ENCODE peak calls at places on chromosomes 12 and 14, in five cellular contexts. X, A, U, P and M are unnamed samples.

GRCh38 chr12:51471465-51471864 is 46.8 kb downstream of the SLC4A8 start:
- DNase-seq in U (no peak), P (no peak), X (no peak), A (no peak), M (no peak)

GRCh38 chr14:94042433-94043091 is 16.4 kb downstream of the OTUB2 start:
- DNase-seq in P (no peak), U (no peak), A (no peak), X (no peak), M (no peak)

GRCh38 chr12:75389061-75389460 is 1.8 kb upstream of the GLIPR1L2 start:
- DNase-seq in X (no peak), U (no peak), P (no peak), A (peak; percentile 78), M (no peak)

GRCh38 chr12:56197921-56198635 is 8.8 kb upstream of the SMARCC2 start:
- DNase-seq in P (no peak), X (no peak), U (no peak), A (no peak), M (no peak)

GRCh38 chr12:27549231-27549800 is 25.3 kb downstream of the PPFIBP1 start:
- DNase-seq in A (peak; percentile 59), P (no peak), X (no peak), U (no peak), M (no peak)

GRCh38 chr12:13864081-13864673 is 117.2 kb downstream of the GRIN2B start:
- DNase-seq in A (peak; percentile 54), U (peak; percentile 26), P (peak; percentile 42), X (peak; percentile 74), M (peak; percentile 45)

GRCh38 chr12:17015501-17015900 is 409.5 kb upstream of the LMO3 start:
- DNase-seq in P (no peak), A (no peak), U (no peak), X (no peak), M (no peak)

GRCh38 chr12:52280796-52281560 is 6.5 kb downstream of the KRT86 start:
- DNase-seq in A (peak; percentile 90), P (no peak), X (peak; percentile 40), U (no peak), M (peak; percentile 96)

GRCh38 chr12:49813131-49813530 is 15.1 kb downstream of the NCKAP5L start:
- DNase-seq in P (no peak), X (no peak), U (no peak), A (no peak), M (no peak)

GRCh38 chr12:42859612-42860011 is 270.1 kb upstream of the PRICKLE1 start:
- DNase-seq in P (no peak), A (no peak), X (no peak), U (no peak), M (no peak)

GRCh38 chr12:110780448-110780847 is 37.8 kb upstream of the PPP1CC start:
- DNase-seq in U (no peak), X (no peak), A (no peak), P (no peak), M (no peak)

GRCh38 chr12:69027411-69027811 is 94.4 kb upstream of the CPM start:
- DNase-seq in U (no peak), X (no peak), A (no peak), P (no peak), M (no peak)

GRCh38 chr12:79143803-79144202 is 279.2 kb downstream of the SYT1 start:
- DNase-seq in A (no peak), U (no peak), X (no peak), P (no peak), M (no peak)

GRCh38 chr14:103001651-103002396 is 55.5 kb downstream of the CDC42BPB start:
- DNase-seq in P (no peak), A (no peak), U (no peak), X (no peak), M (no peak)

GRCh38 chr14:77007975-77008421 is 20.5 kb downstream of the IRF2BPL start:
- DNase-seq in A (no peak), U (no peak), P (no peak), X (peak; percentile 60), M (no peak)

GRCh38 chr12:92010853-92011701 is 134.6 kb downstream of the BTG1 start:
- DNase-seq in U (no peak), A (no peak), X (no peak), P (no peak), M (no peak)

GRCh38 chr12:128091931-128092330 is 175.0 kb upstream of the TMEM132C start:
- DNase-seq in U (no peak), A (no peak), P (no peak), X (no peak), M (no peak)

GRCh38 chr14:95068091-95068490 is 89.2 kb downstream of the DICER1 start:
- DNase-seq in A (no peak), X (no peak), U (no peak), P (no peak), M (no peak)

GRCh38 chr14:105314287-105315185 is at the start of gene PACS2:
- DNase-seq in A (peak; percentile 47), U (peak; percentile 99), X (peak; percentile 79), P (no peak), M (no peak)

GRCh38 chr14:51224551-51224950 is 15.5 kb upstream of the TMX1 start:
- DNase-seq in U (no peak), A (no peak), P (no peak), X (no peak), M (no peak)

GRCh38 chr14:51862839-51863235 is 2.4 kb downstream of the GNG2 start:
- DNase-seq in U (no peak), X (no peak), A (no peak), P (no peak), M (no peak)

GRCh38 chr14:103045387-103045869 is 11.9 kb downstream of the CDC42BPB start:
- DNase-seq in A (no peak), U (no peak), P (no peak), X (no peak), M (no peak)

GRCh38 chr14:34997762-34998161 is 15.0 kb downstream of the SRP54 start:
- DNase-seq in P (no peak), A (no peak), X (no peak), U (no peak), M (no peak)